ENCODE peak calls at places on chromosomes 1 and 21, in six cellular contexts. T is neural crest cell, E is A549, C is GM10248, V is ovary, I is DND-41. F is an unnamed sample.

GRCh38 chr1:84069236-84069845 is 70.4 kb upstream of the TTLL7 start:
- DNase-seq in T (no peak), E (no peak), C (no peak), V (no peak), I (no peak), F (no peak)

GRCh38 chr1:52558941-52559340 is 6.0 kb upstream of the TUT4 start:
- DNase-seq in T (no peak), E (no peak), C (no peak), V (no peak), I (no peak), F (no peak)

GRCh38 chr1:206582537-206583460 is 29.5 kb downstream of the EIF2D start:
- DNase-seq in T (no peak), E (no peak), C (no peak), V (no peak), I (no peak), F (no peak)

GRCh38 chr1:219478811-219479210 is 134.1 kb downstream of the ZC3H11B start:
- DNase-seq in T (no peak), E (no peak), C (no peak), V (no peak), I (no peak), F (no peak)

GRCh38 chr1:218584418-218585155 is 239.5 kb downstream of the TGFB2 start:
- DNase-seq in T (no peak), E (peak; percentile 52), C (no peak), V (no peak), I (no peak), F (no peak)

GRCh38 chr1:8510041-8510823 is 192.3 kb downstream of the SLC45A1 start:
- DNase-seq in T (no peak), E (no peak), C (peak; percentile 61), V (no peak), I (peak; percentile 21), F (peak; percentile 64)

GRCh38 chr1:200435200-200435780 is 25.5 kb upstream of the ZNF281 start:
- DNase-seq in T (no peak), E (no peak), C (no peak), V (no peak), I (no peak), F (no peak)

GRCh38 chr1:51329443-51330325 is 678 bp downstream of the TTC39A start:
- DNase-seq in T (no peak), E (no peak), C (no peak), V (no peak), I (no peak), F (peak; percentile 38)

GRCh38 chr1:23930861-23931471 is 17.8 kb upstream of the CNR2 start:
- DNase-seq in T (no peak), E (no peak), C (peak; percentile 50), V (no peak), I (no peak), F (peak; percentile 44)

GRCh38 chr1:246297314-246298273 is 209.5 kb downstream of the SMYD3 start:
- DNase-seq in T (no peak), E (no peak), C (no peak), V (no peak), I (no peak), F (no peak)
- TF ChIP-seq CTCF in T (no peak), E (no peak), C (no peak), V (no peak), I (no peak), F (no peak)

DNA sequence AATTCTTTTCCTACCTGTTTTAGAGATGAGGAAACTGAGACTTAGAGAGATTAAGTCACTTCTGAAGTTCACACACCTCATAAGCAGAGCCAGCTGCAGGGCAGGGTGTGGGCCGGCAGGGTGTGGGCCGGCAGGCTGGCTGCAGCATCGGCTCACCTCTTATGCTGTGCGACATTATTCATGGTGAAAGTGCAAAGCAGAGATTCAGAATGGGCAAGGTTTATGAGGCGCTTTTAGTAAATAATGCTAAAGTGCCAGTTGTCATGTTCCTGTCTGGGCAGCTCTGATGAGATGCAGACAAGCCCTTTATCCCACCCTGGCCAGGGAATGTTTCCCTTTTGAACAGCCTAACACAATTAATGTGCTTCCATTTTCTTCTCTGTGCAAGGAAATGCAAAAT is 14.6 kb downstream of the MAB21L3 start:
- DNase-seq in T (no peak), E (no peak), C (no peak), V (no peak), I (no peak), F (no peak)
- TF ChIP-seq CTCF in T (no peak), E (no peak), C (no peak), V (no peak), I (no peak), F (no peak)

GRCh38 chr1:234521802-234522185 is 42.8 kb upstream of the TARBP1 start:
- DNase-seq in T (no peak), E (no peak), C (no peak), V (no peak), I (no peak), F (no peak)
- TF ChIP-seq CTCF in T (no peak), E (no peak), C (no peak), V (no peak), I (no peak), F (no peak)

GRCh38 chr1:9539165-9539828 is at the start of gene SLC25A33:
- DNase-seq in T (peak; percentile 99), E (peak; percentile 95), C (peak; percentile 99), V (peak; percentile 99), I (peak; percentile 98), F (peak; percentile 99)
- TF ChIP-seq CTCF in T (peak; percentile 36), E (no peak), C (no peak), V (peak; percentile 55), I (no peak), F (no peak)

GRCh38 chr1:236304682-236305081 is 22.9 kb upstream of the ERO1B start:
- DNase-seq in T (no peak), E (no peak), C (no peak), V (no peak), I (no peak), F (no peak)

GRCh38 chr1:236301080-236301957 is 19.6 kb upstream of the ERO1B start:
- DNase-seq in T (no peak), E (no peak), C (no peak), V (no peak), I (no peak), F (no peak)

GRCh38 chr1:236302941-236303340 is 21.2 kb upstream of the ERO1B start:
- DNase-seq in T (no peak), E (no peak), C (no peak), V (no peak), I (no peak), F (no peak)

GRCh38 chr1:236301958-236302335 is 20.2 kb upstream of the ERO1B start:
- DNase-seq in T (no peak), E (no peak), C (no peak), V (no peak), I (no peak), F (no peak)

GRCh38 chr1:236303675-236304074 is 21.9 kb upstream of the ERO1B start:
- DNase-seq in T (no peak), E (no peak), C (peak; percentile 62), V (no peak), I (no peak), F (peak; percentile 56)
- TF ChIP-seq CTCF in T (no peak), E (no peak), C (peak; percentile 19), V (no peak), I (peak; percentile 17), F (peak; percentile 34)

DNA sequence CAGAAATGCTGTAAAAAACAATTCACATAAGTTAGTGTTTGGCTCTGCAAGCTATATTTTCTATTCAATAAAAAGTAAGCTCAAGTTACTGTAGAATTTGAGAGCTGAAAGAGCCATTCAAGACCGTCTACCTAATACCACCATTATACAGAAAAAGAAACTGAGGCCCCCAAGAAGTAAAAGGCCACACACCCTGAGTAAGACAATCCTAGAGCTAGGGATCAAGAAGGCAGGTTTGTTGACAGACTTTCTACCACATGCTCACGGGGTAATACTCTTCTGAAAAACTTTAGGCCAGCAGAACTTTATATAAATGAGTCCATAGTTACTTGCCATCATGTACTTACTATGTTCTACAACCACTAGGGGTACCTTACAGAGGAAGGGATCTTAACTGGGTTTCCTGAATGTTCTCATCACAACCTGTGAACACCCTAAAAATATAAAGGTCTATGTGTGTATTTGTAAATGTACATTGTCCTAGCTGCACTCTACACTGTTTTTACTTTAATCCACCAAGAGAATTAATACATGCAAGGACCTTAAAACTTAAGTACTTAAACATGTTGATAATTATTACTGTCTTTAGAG is 2.7 kb downstream of the PSMG1 start:
- DNase-seq in T (no peak), E (peak; percentile 9), C (no peak), V (no peak), I (no peak), F (no peak)
- TF ChIP-seq CTCF in T (peak; percentile 43), E (no peak), C (peak; percentile 5), V (no peak), I (peak; percentile 40), F (no peak)

F was measured in GM20000.